ENCODE peak calls at places on chromosomes 11 and 22, in seven cellular contexts. One of them, this sample, is unnamed.

GRCh38 chr11:75562048-75562835 is at the start of gene SERPINH1:
- DNase-seq in CD4-positive, alpha-beta T cell: peak
- DNase-seq in keratinocyte: no peak
- DNase-seq in NCI-H748 treated with DMSO at 0.1 percent for 48 hours: peak
- DNase-seq in tibial nerve: peak
- DNase-seq in AG04449: no peak
- DNase-seq in lower leg skin: peak
- DNase-seq in this sample: peak

GRCh38 chr11:65069217-65069616 is 10.9 kb upstream of the NAALADL1 start:
- DNase-seq in CD4-positive, alpha-beta T cell: no peak
- DNase-seq in keratinocyte: no peak
- DNase-seq in NCI-H748 treated with DMSO at 0.1 percent for 48 hours: no peak
- DNase-seq in tibial nerve: no peak
- DNase-seq in AG04449: no peak
- DNase-seq in lower leg skin: no peak
- DNase-seq in this sample: no peak

GRCh38 chr22:27133951-27134664 is 476.7 kb downstream of the MIAT start:
- DNase-seq in CD4-positive, alpha-beta T cell: no peak
- DNase-seq in keratinocyte: peak
- DNase-seq in NCI-H748 treated with DMSO at 0.1 percent for 48 hours: no peak
- DNase-seq in tibial nerve: no peak
- DNase-seq in AG04449: peak
- DNase-seq in lower leg skin: peak
- DNase-seq in this sample: no peak

GRCh38 chr11:2379471-2380174 is 2.5 kb downstream of the CD81 start:
- DNase-seq in CD4-positive, alpha-beta T cell: no peak
- DNase-seq in keratinocyte: no peak
- DNase-seq in NCI-H748 treated with DMSO at 0.1 percent for 48 hours: no peak
- DNase-seq in tibial nerve: no peak
- DNase-seq in AG04449: no peak
- DNase-seq in lower leg skin: no peak
- DNase-seq in this sample: no peak

GRCh38 chr11:72350752-72351151 is 83.6 kb downstream of the CLPB start:
- DNase-seq in CD4-positive, alpha-beta T cell: no peak
- DNase-seq in keratinocyte: no peak
- DNase-seq in NCI-H748 treated with DMSO at 0.1 percent for 48 hours: no peak
- DNase-seq in tibial nerve: no peak
- DNase-seq in AG04449: no peak
- DNase-seq in lower leg skin: no peak
- DNase-seq in this sample: no peak

GRCh38 chr11:12496181-12497025 is 119.0 kb downstream of the PARVA start:
- DNase-seq in CD4-positive, alpha-beta T cell: no peak
- DNase-seq in keratinocyte: no peak
- DNase-seq in NCI-H748 treated with DMSO at 0.1 percent for 48 hours: no peak
- DNase-seq in tibial nerve: no peak
- DNase-seq in AG04449: no peak
- DNase-seq in lower leg skin: no peak
- DNase-seq in this sample: no peak

GRCh38 chr11:118917488-118918127 is 8.1 kb downstream of the BCL9L start:
- DNase-seq in CD4-positive, alpha-beta T cell: no peak
- DNase-seq in keratinocyte: no peak
- DNase-seq in NCI-H748 treated with DMSO at 0.1 percent for 48 hours: no peak
- DNase-seq in tibial nerve: peak
- DNase-seq in AG04449: no peak
- DNase-seq in lower leg skin: peak
- DNase-seq in this sample: peak

GRCh38 chr22:25806579-25806978 is 64.6 kb downstream of the MYO18B start:
- DNase-seq in CD4-positive, alpha-beta T cell: no peak
- DNase-seq in keratinocyte: no peak
- DNase-seq in NCI-H748 treated with DMSO at 0.1 percent for 48 hours: no peak
- DNase-seq in tibial nerve: no peak
- DNase-seq in AG04449: no peak
- DNase-seq in lower leg skin: no peak
- DNase-seq in this sample: no peak

GRCh38 chr11:69837791-69838190 is 18.6 kb upstream of the FGF3 start:
- DNase-seq in CD4-positive, alpha-beta T cell: no peak
- DNase-seq in keratinocyte: no peak
- DNase-seq in NCI-H748 treated with DMSO at 0.1 percent for 48 hours: no peak
- DNase-seq in tibial nerve: no peak
- DNase-seq in AG04449: no peak
- DNase-seq in lower leg skin: peak
- DNase-seq in this sample: no peak

GRCh38 chr22:27213766-27214581 is 556.6 kb downstream of the MIAT start:
- DNase-seq in CD4-positive, alpha-beta T cell: no peak
- DNase-seq in keratinocyte: no peak
- DNase-seq in NCI-H748 treated with DMSO at 0.1 percent for 48 hours: no peak
- DNase-seq in tibial nerve: peak
- DNase-seq in AG04449: no peak
- DNase-seq in lower leg skin: peak
- DNase-seq in this sample: peak

GRCh38 chr22:41446057-41446501 is 522 bp downstream of the TOB2 start:
- DNase-seq in CD4-positive, alpha-beta T cell: no peak
- DNase-seq in keratinocyte: no peak
- DNase-seq in NCI-H748 treated with DMSO at 0.1 percent for 48 hours: no peak
- DNase-seq in tibial nerve: no peak
- DNase-seq in AG04449: no peak
- DNase-seq in lower leg skin: peak
- DNase-seq in this sample: no peak

GRCh38 chr22:41512421-41513194 is 31.7 kb downstream of the POLR3H start:
- DNase-seq in CD4-positive, alpha-beta T cell: no peak
- DNase-seq in keratinocyte: no peak
- DNase-seq in NCI-H748 treated with DMSO at 0.1 percent for 48 hours: no peak
- DNase-seq in tibial nerve: no peak
- DNase-seq in AG04449: no peak
- DNase-seq in lower leg skin: no peak
- DNase-seq in this sample: peak